ENCODE peak calls at places on chromosomes 4 and X, in eight cellular contexts. Y, V, L, K, T, H, N and X are unnamed samples.

GRCh38 chrX:17435476-17435875 is 60.5 kb downstream of the NHS start:
- DNase-seq in Y (no peak), V (no peak), L (peak; percentile 19), K (no peak), T (no peak), H (no peak), N (no peak), X (no peak)

GRCh38 chrX:35351795-35352483 is 409.3 kb downstream of the FAM47B start:
- DNase-seq in Y (no peak), V (no peak), L (no peak), K (no peak), T (peak; percentile 29), H (no peak), N (no peak), X (no peak)

GRCh38 chrX:132592880-132593279 is 104.0 kb upstream of the MBNL3 start:
- DNase-seq in Y (no peak), V (no peak), L (no peak), K (no peak), T (no peak), H (no peak), N (peak; percentile 53), X (no peak)

GRCh38 chr4:155667538-155668511 is 1.2 kb downstream of the GUCY1A1 start:
- DNase-seq in Y (peak; percentile 1), V (no peak), L (peak; percentile 25), K (peak; percentile 63), T (peak; percentile 36), H (no peak), N (peak; percentile 36), X (peak; percentile 30)

GRCh38 chrX:11214346-11215190 is 78.6 kb upstream of the AMELX start:
- DNase-seq in Y (no peak), V (no peak), L (no peak), K (no peak), T (no peak), H (no peak), N (no peak), X (no peak)

GRCh38 chr4:76234679-76235044 is 16.9 kb upstream of the FAM47E start:
- DNase-seq in Y (no peak), V (no peak), L (no peak), K (no peak), T (no peak), H (no peak), N (no peak), X (no peak)

GRCh38 chr4:22653752-22654151 is 39.0 kb upstream of the GBA3 start:
- DNase-seq in Y (no peak), V (no peak), L (no peak), K (no peak), T (no peak), H (no peak), N (no peak), X (no peak)

GRCh38 chr4:6546681-6547447 is 28.1 kb upstream of the MAN2B2 start:
- DNase-seq in Y (peak; percentile 50), V (peak; percentile 2), L (peak; percentile 69), K (no peak), T (peak; percentile 67), H (peak; percentile 20), N (peak; percentile 68), X (peak; percentile 56)

GRCh38 chrX:10892605-10893225 is 218.4 kb upstream of the HCCS start:
- DNase-seq in Y (no peak), V (no peak), L (no peak), K (no peak), T (no peak), H (no peak), N (no peak), X (no peak)

GRCh38 chr4:153448003-153448731 is 18.0 kb upstream of the TMEM131L start:
- DNase-seq in Y (no peak), V (no peak), L (no peak), K (no peak), T (no peak), H (no peak), N (peak; percentile 18), X (no peak)

GRCh38 chr4:22532896-22533295 is 17.0 kb upstream of the ADGRA3 start:
- DNase-seq in Y (no peak), V (no peak), L (no peak), K (no peak), T (no peak), H (no peak), N (no peak), X (no peak)

GRCh38 chrX:41981481-41982013 is 58.2 kb upstream of the CASK start:
- DNase-seq in Y (no peak), V (no peak), L (no peak), K (no peak), T (no peak), H (no peak), N (no peak), X (no peak)

GRCh38 chr4:105951198-105951597 is 55.9 kb downstream of the NPNT start:
- DNase-seq in Y (no peak), V (no peak), L (peak; percentile 4), K (no peak), T (no peak), H (no peak), N (no peak), X (no peak)

GRCh38 chrX:44106864-44107263 is 133.7 kb upstream of the NDP start:
- DNase-seq in Y (no peak), V (no peak), L (no peak), K (no peak), T (no peak), H (no peak), N (no peak), X (no peak)

GRCh38 chr4:72418458-72418857 is 150.6 kb downstream of the ADAMTS3 start:
- DNase-seq in Y (no peak), V (no peak), L (no peak), K (peak; percentile 56), T (peak; percentile 41), H (no peak), N (peak; percentile 76), X (no peak)

GRCh38 chrX:102746134-102746584 is 25.6 kb downstream of the GPRASP3 start:
- DNase-seq in Y (no peak), V (no peak), L (no peak), K (peak; percentile 63), T (peak; percentile 38), H (no peak), N (no peak), X (no peak)

GRCh38 chrX:10014462-10015373 is 47.6 kb downstream of the CLDN34 start:
- DNase-seq in Y (peak; percentile 75), V (peak; percentile 47), L (no peak), K (peak; percentile 93), T (peak; percentile 66), H (peak; percentile 55), N (peak; percentile 86), X (peak; percentile 90)

GRCh38 chr4:26273308-26273980 is 47.4 kb upstream of the RBPJ start:
- DNase-seq in Y (no peak), V (no peak), L (no peak), K (no peak), T (no peak), H (no peak), N (no peak), X (no peak)

GRCh38 chr4:118557298-118557851 is 127.8 kb upstream of the METTL14 start:
- DNase-seq in Y (peak; percentile 21), V (no peak), L (no peak), K (no peak), T (no peak), H (no peak), N (peak; percentile 82), X (no peak)

GRCh38 chr4:64625438-64625837 is 216.2 kb upstream of the TECRL start:
- DNase-seq in Y (no peak), V (no peak), L (no peak), K (no peak), T (no peak), H (no peak), N (no peak), X (no peak)

GRCh38 chrX:68997911-68998310 is 167.3 kb downstream of the PJA1 start:
- DNase-seq in Y (no peak), V (no peak), L (no peak), K (no peak), T (no peak), H (no peak), N (no peak), X (no peak)

GRCh38 chrX:118904664-118905063 is 69.8 kb upstream of the LONRF3 start:
- DNase-seq in Y (no peak), V (no peak), L (no peak), K (no peak), T (no peak), H (no peak), N (no peak), X (no peak)

GRCh38 chr4:40844261-40844660 is 94.5 kb downstream of the NSUN7 start:
- DNase-seq in Y (no peak), V (no peak), L (no peak), K (no peak), T (no peak), H (no peak), N (no peak), X (no peak)